ENCODE peak calls at places on chromosomes 13 and 19, in eight cellular contexts. One of them, this sample, is unnamed.

GRCh38 chr13:37443538-37443937 is 155.0 kb downstream of the POSTN start:
- DNase-seq in uterus: no peak
- DNase-seq in CD8-positive, alpha-beta memory T cell: no peak
- DNase-seq in neuronal stem cell: no peak
- DNase-seq in mesenchymal stem cell: peak; percentile 68
- DNase-seq in RWPE2: no peak
- DNase-seq in ovary: no peak
- DNase-seq in breast epithelium: no peak
- DNase-seq in this sample: no peak

GRCh38 chr13:25977216-25977615 is 74.6 kb downstream of the SHISA2 start:
- DNase-seq in uterus: no peak
- DNase-seq in CD8-positive, alpha-beta memory T cell: no peak
- DNase-seq in neuronal stem cell: no peak
- DNase-seq in mesenchymal stem cell: no peak
- DNase-seq in RWPE2: no peak
- DNase-seq in ovary: no peak
- DNase-seq in breast epithelium: no peak
- DNase-seq in this sample: no peak

GRCh38 chr13:42959615-42960014 is 32.4 kb downstream of the EPSTI1 start:
- DNase-seq in uterus: no peak
- DNase-seq in CD8-positive, alpha-beta memory T cell: no peak
- DNase-seq in neuronal stem cell: no peak
- DNase-seq in mesenchymal stem cell: no peak
- DNase-seq in RWPE2: no peak
- DNase-seq in ovary: no peak
- DNase-seq in breast epithelium: no peak
- DNase-seq in this sample: no peak

GRCh38 chr19:47379398-47379938 is 30.4 kb downstream of the DHX34 start:
- DNase-seq in uterus: no peak
- DNase-seq in CD8-positive, alpha-beta memory T cell: no peak
- DNase-seq in neuronal stem cell: no peak
- DNase-seq in mesenchymal stem cell: no peak
- DNase-seq in RWPE2: peak; percentile 32
- DNase-seq in ovary: no peak
- DNase-seq in breast epithelium: no peak
- DNase-seq in this sample: no peak

GRCh38 chr13:109412232-109412935 is 374.0 kb downstream of the IRS2 start:
- DNase-seq in uterus: peak; percentile 23
- DNase-seq in CD8-positive, alpha-beta memory T cell: no peak
- DNase-seq in neuronal stem cell: peak; percentile 61
- DNase-seq in mesenchymal stem cell: peak; percentile 74
- DNase-seq in RWPE2: no peak
- DNase-seq in ovary: peak; percentile 70
- DNase-seq in breast epithelium: no peak
- DNase-seq in this sample: peak; percentile 91

GRCh38 chr13:59452189-59452588 is 711.5 kb downstream of the DIAPH3 start:
- DNase-seq in uterus: no peak
- DNase-seq in CD8-positive, alpha-beta memory T cell: no peak
- DNase-seq in neuronal stem cell: no peak
- DNase-seq in mesenchymal stem cell: no peak
- DNase-seq in RWPE2: no peak
- DNase-seq in ovary: no peak
- DNase-seq in breast epithelium: no peak
- DNase-seq in this sample: no peak

GRCh38 chr13:99311137-99311536 is 3.9 kb upstream of the GPR183 start:
- DNase-seq in uterus: no peak
- DNase-seq in CD8-positive, alpha-beta memory T cell: no peak
- DNase-seq in neuronal stem cell: no peak
- DNase-seq in mesenchymal stem cell: peak; percentile 65
- DNase-seq in RWPE2: no peak
- DNase-seq in ovary: peak; percentile 32
- DNase-seq in breast epithelium: no peak
- DNase-seq in this sample: peak; percentile 91

GRCh38 chr19:6663236-6664187 is 6.4 kb downstream of the TNFSF14 start:
- DNase-seq in uterus: no peak
- DNase-seq in CD8-positive, alpha-beta memory T cell: peak; percentile 48
- DNase-seq in neuronal stem cell: no peak
- DNase-seq in mesenchymal stem cell: no peak
- DNase-seq in RWPE2: no peak
- DNase-seq in ovary: no peak
- DNase-seq in breast epithelium: no peak
- DNase-seq in this sample: no peak

GRCh38 chr19:13208964-13209796 is 59.0 kb downstream of the IER2 start:
- DNase-seq in uterus: no peak
- DNase-seq in CD8-positive, alpha-beta memory T cell: no peak
- DNase-seq in neuronal stem cell: no peak
- DNase-seq in mesenchymal stem cell: no peak
- DNase-seq in RWPE2: no peak
- DNase-seq in ovary: peak; percentile 28
- DNase-seq in breast epithelium: no peak
- DNase-seq in this sample: no peak

GRCh38 chr13:28659611-28659970 is 661 bp downstream of the POMP start:
- DNase-seq in uterus: no peak
- DNase-seq in CD8-positive, alpha-beta memory T cell: peak; percentile 56
- DNase-seq in neuronal stem cell: no peak
- DNase-seq in mesenchymal stem cell: peak; percentile 87
- DNase-seq in RWPE2: no peak
- DNase-seq in ovary: no peak
- DNase-seq in breast epithelium: no peak
- DNase-seq in this sample: no peak

GRCh38 chr13:81917829-81918228 is 1576.9 kb upstream of the SPRY2 start:
- DNase-seq in uterus: no peak
- DNase-seq in CD8-positive, alpha-beta memory T cell: no peak
- DNase-seq in neuronal stem cell: no peak
- DNase-seq in mesenchymal stem cell: no peak
- DNase-seq in RWPE2: no peak
- DNase-seq in ovary: no peak
- DNase-seq in breast epithelium: no peak
- DNase-seq in this sample: no peak

GRCh38 chr13:22091222-22091970 is 420.5 kb downstream of the FGF9 start:
- DNase-seq in uterus: peak; percentile 53
- DNase-seq in CD8-positive, alpha-beta memory T cell: no peak
- DNase-seq in neuronal stem cell: no peak
- DNase-seq in mesenchymal stem cell: peak; percentile 6
- DNase-seq in RWPE2: no peak
- DNase-seq in ovary: no peak
- DNase-seq in breast epithelium: no peak
- DNase-seq in this sample: peak; percentile 51

GRCh38 chr13:79227418-79227817 is 178.6 kb downstream of the RBM26 start:
- DNase-seq in uterus: no peak
- DNase-seq in CD8-positive, alpha-beta memory T cell: no peak
- DNase-seq in neuronal stem cell: no peak
- DNase-seq in mesenchymal stem cell: no peak
- DNase-seq in RWPE2: no peak
- DNase-seq in ovary: no peak
- DNase-seq in breast epithelium: no peak
- DNase-seq in this sample: no peak

GRCh38 chr13:99218545-99218944 is 17.9 kb downstream of the UBAC2 start:
- DNase-seq in uterus: no peak
- DNase-seq in CD8-positive, alpha-beta memory T cell: no peak
- DNase-seq in neuronal stem cell: no peak
- DNase-seq in mesenchymal stem cell: no peak
- DNase-seq in RWPE2: no peak
- DNase-seq in ovary: no peak
- DNase-seq in breast epithelium: no peak
- DNase-seq in this sample: no peak

GRCh38 chr19:45506991-45507863 is at the start of gene VASP:
- DNase-seq in uterus: peak; percentile 85
- DNase-seq in CD8-positive, alpha-beta memory T cell: peak; percentile 88
- DNase-seq in neuronal stem cell: peak; percentile 59
- DNase-seq in mesenchymal stem cell: peak; percentile 87
- DNase-seq in RWPE2: peak; percentile 88
- DNase-seq in ovary: peak; percentile 87
- DNase-seq in breast epithelium: peak; percentile 89
- DNase-seq in this sample: peak; percentile 85

GRCh38 chr13:105908581-105908980 is 626.9 kb downstream of the EFNB2 start:
- DNase-seq in uterus: no peak
- DNase-seq in CD8-positive, alpha-beta memory T cell: no peak
- DNase-seq in neuronal stem cell: no peak
- DNase-seq in mesenchymal stem cell: peak; percentile 32
- DNase-seq in RWPE2: no peak
- DNase-seq in ovary: no peak
- DNase-seq in breast epithelium: no peak
- DNase-seq in this sample: no peak

GRCh38 chr19:19554074-19555023 is 16.3 kb downstream of the CILP2 start:
- DNase-seq in uterus: no peak
- DNase-seq in CD8-positive, alpha-beta memory T cell: peak; percentile 33
- DNase-seq in neuronal stem cell: no peak
- DNase-seq in mesenchymal stem cell: peak; percentile 47
- DNase-seq in RWPE2: peak; percentile 57
- DNase-seq in ovary: no peak
- DNase-seq in breast epithelium: no peak
- DNase-seq in this sample: peak; percentile 27

GRCh38 chr13:83221813-83222241 is 660.4 kb downstream of the SLITRK1 start:
- DNase-seq in uterus: no peak
- DNase-seq in CD8-positive, alpha-beta memory T cell: no peak
- DNase-seq in neuronal stem cell: no peak
- DNase-seq in mesenchymal stem cell: no peak
- DNase-seq in RWPE2: no peak
- DNase-seq in ovary: no peak
- DNase-seq in breast epithelium: no peak
- DNase-seq in this sample: no peak

DNA sequence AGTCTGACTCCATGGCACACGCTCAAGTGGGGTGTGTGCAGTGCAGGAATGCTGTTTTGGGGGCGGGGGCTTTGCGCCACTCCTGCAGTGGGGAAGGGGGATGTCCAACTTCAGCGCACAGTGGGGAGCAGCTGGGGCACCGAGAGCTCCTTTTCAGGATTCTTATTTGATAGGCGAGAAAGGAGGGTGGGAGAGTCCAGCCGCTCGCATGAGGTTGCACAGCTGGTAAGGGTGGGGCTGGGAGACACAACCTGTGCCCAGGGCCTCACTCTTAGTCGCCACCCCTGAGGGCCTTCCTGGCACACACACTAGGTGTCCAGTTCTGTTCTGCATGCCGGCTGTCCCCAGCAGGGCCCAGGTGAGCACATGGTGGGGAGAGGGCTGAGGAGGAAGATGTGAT is 190.8 kb downstream of the UQCRFS1 start:
- DNase-seq in uterus: no peak
- DNase-seq in CD8-positive, alpha-beta memory T cell: no peak
- DNase-seq in neuronal stem cell: no peak
- DNase-seq in mesenchymal stem cell: no peak
- DNase-seq in RWPE2: no peak
- DNase-seq in ovary: no peak
- DNase-seq in breast epithelium: no peak
- DNase-seq in this sample: no peak
- H3K36me3 ChIP-seq in uterus: no peaks in the 10 kb centered on the region
- H3K36me3 ChIP-seq in CD8-positive, alpha-beta memory T cell: no peaks in the 10 kb centered on the region
- H3K36me3 ChIP-seq in neuronal stem cell: no peaks in the 10 kb centered on the region
- H3K36me3 ChIP-seq in mesenchymal stem cell: no peaks in the 10 kb centered on the region
- H3K36me3 ChIP-seq in RWPE2: no peaks in the 10 kb centered on the region
- H3K36me3 ChIP-seq in ovary: no peaks in the 10 kb centered on the region
- H3K36me3 ChIP-seq in breast epithelium: no peaks in the 10 kb centered on the region
- H3K36me3 ChIP-seq in this sample: no peaks in the 10 kb centered on the region

GRCh38 chr19:53982056-53982455 is 9.4 kb upstream of the CACNG6 start:
- DNase-seq in uterus: no peak
- DNase-seq in CD8-positive, alpha-beta memory T cell: no peak
- DNase-seq in neuronal stem cell: no peak
- DNase-seq in mesenchymal stem cell: no peak
- DNase-seq in RWPE2: no peak
- DNase-seq in ovary: no peak
- DNase-seq in breast epithelium: no peak
- DNase-seq in this sample: no peak
- H3K4me3 ChIP-seq in uterus: no peak overlapping the region
- H3K4me3 ChIP-seq in CD8-positive, alpha-beta memory T cell: no peak overlapping the region
- H3K4me3 ChIP-seq in neuronal stem cell: no peak overlapping the region
- H3K4me3 ChIP-seq in mesenchymal stem cell: no peak overlapping the region
- H3K4me3 ChIP-seq in RWPE2: peak overlapping the region; percentile 33
- H3K4me3 ChIP-seq in ovary: no peak overlapping the region
- H3K4me3 ChIP-seq in breast epithelium: peak overlapping the region; percentile 24
- H3K4me3 ChIP-seq in this sample: peak overlapping the region; percentile 33

DNA sequence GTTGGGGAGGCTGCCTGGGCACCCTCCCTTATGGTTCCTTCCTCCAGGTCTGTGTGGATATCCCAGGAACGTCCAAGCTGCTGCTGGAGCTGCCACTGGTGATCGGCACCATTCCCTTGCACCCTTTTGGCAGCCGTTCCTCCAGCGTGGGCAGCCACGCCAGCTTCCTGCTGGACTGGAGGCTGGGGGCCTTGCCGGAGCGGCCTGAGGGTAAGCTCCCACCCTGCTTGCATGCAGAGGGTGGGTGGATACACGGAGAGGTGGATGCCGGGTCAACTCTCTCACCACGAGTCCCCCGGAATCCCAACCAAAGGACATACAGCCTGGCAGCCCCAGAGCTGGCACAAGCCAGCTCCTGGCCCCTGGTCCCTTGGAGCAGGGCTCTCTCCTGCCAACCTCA is 2.2 kb downstream of the ARRDC2 start:
- DNase-seq in uterus: no peak
- DNase-seq in CD8-positive, alpha-beta memory T cell: no peak
- DNase-seq in neuronal stem cell: no peak
- DNase-seq in mesenchymal stem cell: no peak
- DNase-seq in RWPE2: no peak
- DNase-seq in ovary: no peak
- DNase-seq in breast epithelium: no peak
- DNase-seq in this sample: no peak
- H3K4me1 ChIP-seq in uterus: peaks cover 5% of the 10 kb centered on the region
- H3K4me1 ChIP-seq in CD8-positive, alpha-beta memory T cell: peaks cover 61% of the 10 kb centered on the region
- H3K4me1 ChIP-seq in neuronal stem cell: peaks cover 21% of the 10 kb centered on the region
- H3K4me1 ChIP-seq in mesenchymal stem cell: peaks cover 35% of the 10 kb centered on the region
- H3K4me1 ChIP-seq in RWPE2: no peaks in the 10 kb centered on the region
- H3K4me1 ChIP-seq in ovary: peaks cover 4% of the 10 kb centered on the region
- H3K4me1 ChIP-seq in breast epithelium: no peaks in the 10 kb centered on the region
- H3K4me1 ChIP-seq in this sample: peaks cover 31% of the 10 kb centered on the region

GRCh38 chr19:48625891-48626327 is 6.6 kb downstream of the SPHK2 start:
- DNase-seq in uterus: no peak
- DNase-seq in CD8-positive, alpha-beta memory T cell: no peak
- DNase-seq in neuronal stem cell: no peak
- DNase-seq in mesenchymal stem cell: no peak
- DNase-seq in RWPE2: no peak
- DNase-seq in ovary: peak; percentile 65
- DNase-seq in breast epithelium: no peak
- DNase-seq in this sample: peak; percentile 46
- H3K36me3 ChIP-seq in uterus: no peaks in the 10 kb centered on the region
- H3K36me3 ChIP-seq in CD8-positive, alpha-beta memory T cell: peaks cover 8% of the 10 kb centered on the region
- H3K36me3 ChIP-seq in neuronal stem cell: peaks cover 2% of the 10 kb centered on the region
- H3K36me3 ChIP-seq in mesenchymal stem cell: peaks cover 39% of the 10 kb centered on the region
- H3K36me3 ChIP-seq in RWPE2: peaks cover 8% of the 10 kb centered on the region
- H3K36me3 ChIP-seq in ovary: no peaks in the 10 kb centered on the region
- H3K36me3 ChIP-seq in breast epithelium: no peaks in the 10 kb centered on the region
- H3K36me3 ChIP-seq in this sample: peaks cover 20% of the 10 kb centered on the region

GRCh38 chr19:10815969-10816635 is 19.9 kb downstream of the TMED1 start:
- DNase-seq in uterus: no peak
- DNase-seq in CD8-positive, alpha-beta memory T cell: no peak
- DNase-seq in neuronal stem cell: no peak
- DNase-seq in mesenchymal stem cell: no peak
- DNase-seq in RWPE2: no peak
- DNase-seq in ovary: no peak
- DNase-seq in breast epithelium: no peak
- DNase-seq in this sample: peak; percentile 50
- H3K4me3 ChIP-seq in uterus: peak overlapping the region; percentile 37
- H3K4me3 ChIP-seq in CD8-positive, alpha-beta memory T cell: no peak overlapping the region
- H3K4me3 ChIP-seq in neuronal stem cell: no peak overlapping the region
- H3K4me3 ChIP-seq in mesenchymal stem cell: peak overlapping the region; percentile 94
- H3K4me3 ChIP-seq in RWPE2: no peak overlapping the region
- H3K4me3 ChIP-seq in ovary: peak overlapping the region; percentile 30
- H3K4me3 ChIP-seq in breast epithelium: peak overlapping the region; percentile 51
- H3K4me3 ChIP-seq in this sample: peak overlapping the region; percentile 51